ENCODE peak calls at places on chromosomes 13 and 19, in seven cellular contexts. F, G, Y, B, I, S and D are unnamed samples.

GRCh38 chr13:33349314-33349995 is 63.9 kb upstream of the STARD13 start:
- DNase-seq in F (no peak), G (peak), Y (no peak), B (peak), I (no peak), S (no peak), D (no peak)

GRCh38 chr19:49801966-49802661 is 11.0 kb downstream of the FUZ start:
- DNase-seq in F (no peak), G (peak), Y (peak), B (peak), I (no peak), S (no peak), D (no peak)

GRCh38 chr19:18176367-18177310 is 3.0 kb downstream of the IFI30 start:
- DNase-seq in F (no peak), G (no peak), Y (no peak), B (no peak), I (no peak), S (no peak), D (no peak)

GRCh38 chr13:42781362-42781761 is at the start of gene FAM216B:
- DNase-seq in F (no peak), G (no peak), Y (no peak), B (no peak), I (no peak), S (no peak), D (no peak)

GRCh38 chr19:38917516-38917915 is 5.5 kb upstream of the CCER2 start:
- DNase-seq in F (no peak), G (no peak), Y (no peak), B (no peak), I (no peak), S (no peak), D (no peak)

GRCh38 chr19:14441041-14441938 is 8.2 kb downstream of the PKN1 start:
- DNase-seq in F (no peak), G (no peak), Y (no peak), B (no peak), I (no peak), S (no peak), D (no peak)

GRCh38 chr13:26946675-26947342 is 186.2 kb upstream of the GPR12 start:
- DNase-seq in F (peak), G (no peak), Y (peak), B (no peak), I (peak), S (no peak), D (peak)

GRCh38 chr13:72643339-72643989 is 84.0 kb downstream of the MZT1 start:
- DNase-seq in F (peak), G (no peak), Y (peak), B (peak), I (no peak), S (peak), D (peak)

GRCh38 chr13:111384441-111385181 is 64.2 kb downstream of the TEX29 start:
- DNase-seq in F (no peak), G (no peak), Y (no peak), B (no peak), I (peak), S (no peak), D (no peak)

GRCh38 chr19:17358395-17358794 is 18.7 kb downstream of the PLVAP start:
- DNase-seq in F (no peak), G (no peak), Y (no peak), B (no peak), I (no peak), S (no peak), D (no peak)

GRCh38 chr13:67844544-67844943 is 614.4 kb upstream of the PCDH9 start:
- DNase-seq in F (no peak), G (no peak), Y (no peak), B (no peak), I (no peak), S (no peak), D (no peak)

GRCh38 chr19:41862445-41862986 is 2.5 kb downstream of the RPS19 start:
- DNase-seq in F (no peak), G (no peak), Y (no peak), B (no peak), I (no peak), S (no peak), D (no peak)

GRCh38 chr19:35468637-35469036 is 20.6 kb downstream of the FFAR2 start:
- DNase-seq in F (peak), G (no peak), Y (peak), B (peak), I (no peak), S (peak), D (peak)

GRCh38 chr13:97231832-97232201 is 9.7 kb downstream of the MBNL2 start:
- DNase-seq in F (no peak), G (no peak), Y (no peak), B (no peak), I (no peak), S (no peak), D (no peak)